ENCODE peak calls at places on chromosomes 13 and 19, in seven cellular contexts. U, I, D, E, C, M and N are unnamed samples.
A peak's percentile ranks its signal among the peaks of the same experiment; 100 is the strongest.

GRCh38 chr19:14031719-14032480 is at the start of gene IL27RA:
- DNase-seq in U (peak; percentile 28), I (peak; percentile 61), D (peak; percentile 70), E (no peak), C (peak; percentile 91), M (peak; percentile 63), N (peak; percentile 74)

GRCh38 chr13:41370736-41371135 is 59.7 kb downstream of the NAA16 start:
- DNase-seq in U (no peak), I (no peak), D (no peak), E (no peak), C (no peak), M (no peak), N (no peak)

GRCh38 chr19:58456111-58456510 is 4.7 kb downstream of the ZNF324B start:
- DNase-seq in U (no peak), I (no peak), D (no peak), E (no peak), C (no peak), M (no peak), N (no peak)

GRCh38 chr19:38875656-38876345 is 2.3 kb downstream of the RINL start:
- DNase-seq in U (no peak), I (no peak), D (no peak), E (no peak), C (no peak), M (no peak), N (no peak)

GRCh38 chr19:35247526-35248309 is 1.1 kb upstream of the LSR start:
- DNase-seq in U (no peak), I (peak; percentile 47), D (no peak), E (peak; percentile 37), C (peak; percentile 92), M (peak; percentile 94), N (peak; percentile 94)

GRCh38 chr13:96967248-96967745 is 27.0 kb downstream of the OXGR1 start:
- DNase-seq in U (no peak), I (no peak), D (no peak), E (no peak), C (no peak), M (no peak), N (no peak)

GRCh38 chr19:51107406-51108065 is 673 bp downstream of the CTU1 start:
- DNase-seq in U (no peak), I (no peak), D (no peak), E (no peak), C (peak; percentile 89), M (peak; percentile 54), N (no peak)

GRCh38 chr13:101767096-101767495 is 314.6 kb downstream of the ITGBL1 start:
- DNase-seq in U (no peak), I (no peak), D (no peak), E (no peak), C (no peak), M (no peak), N (no peak)

GRCh38 chr19:3801412-3802096 is 15.4 kb upstream of the MATK start:
- DNase-seq in U (peak; percentile 29), I (peak; percentile 46), D (no peak), E (no peak), C (peak; percentile 90), M (no peak), N (no peak)

GRCh38 chr13:26707122-26708006 is 53.2 kb downstream of the GPR12 start:
- DNase-seq in U (peak; percentile 35), I (no peak), D (peak; percentile 8), E (peak; percentile 19), C (no peak), M (peak; percentile 78), N (peak; percentile 73)

GRCh38 chr13:40776681-40777165 is 5.7 kb upstream of the MRPS31 start:
- DNase-seq in U (no peak), I (peak; percentile 48), D (no peak), E (peak; percentile 29), C (no peak), M (no peak), N (peak; percentile 54)

GRCh38 chr13:24614306-24615080 is 65.7 kb upstream of the ATP12A start:
- DNase-seq in U (no peak), I (no peak), D (no peak), E (no peak), C (peak; percentile 65), M (no peak), N (peak; percentile 30)

GRCh38 chr19:33903489-33903850 is 106.8 kb downstream of the KCTD15 start:
- DNase-seq in U (no peak), I (no peak), D (no peak), E (no peak), C (no peak), M (no peak), N (no peak)

GRCh38 chr19:1725100-1726064 is 27.9 kb upstream of the ONECUT3 start:
- DNase-seq in U (peak; percentile 76), I (peak; percentile 35), D (peak; percentile 54), E (no peak), C (no peak), M (peak; percentile 75), N (peak; percentile 86)

GRCh38 chr13:109500146-109500773 is 286.1 kb downstream of the IRS2 start:
- DNase-seq in U (no peak), I (no peak), D (no peak), E (no peak), C (no peak), M (no peak), N (peak; percentile 78)

GRCh38 chr13:28268800-28269223 is 130.5 kb downstream of the PAN3 start:
- DNase-seq in U (no peak), I (no peak), D (peak; percentile 56), E (no peak), C (no peak), M (no peak), N (no peak)

GRCh38 chr19:29371766-29372415 is 153.9 kb upstream of the VSTM2B start:
- DNase-seq in U (no peak), I (no peak), D (no peak), E (no peak), C (peak; percentile 63), M (no peak), N (peak; percentile 56)